ENCODE peak calls at places on chromosomes 2 and 18, in four cellular contexts. N is K562, I is HepG2, H is HCT116. Q is an unnamed sample.

GRCh38 chr2:235940330-235940729 is 227.9 kb downstream of the GBX2 start:
- DNase-seq in I (no peak), H (no peak), N (peak), Q (no peak)

GRCh38 chr2:10009271-10009810 is 34.0 kb upstream of the KLF11 start:
- DNase-seq in H (no peak), N (no peak), I (no peak), Q (no peak)

GRCh38 chr18:44096016-44096415 is 584.7 kb upstream of the SETBP1 start:
- DNase-seq in I (no peak), N (no peak), H (no peak), Q (no peak)

GRCh38 chr2:240395448-240395847 is 40.0 kb upstream of the GPC1 start:
- DNase-seq in N (no peak), H (no peak), I (no peak), Q (no peak)

GRCh38 chr18:10241571-10241970 is 212.9 kb upstream of the APCDD1 start:
- DNase-seq in N (no peak), I (no peak), H (no peak), Q (no peak)

GRCh38 chr18:37955201-37955600 is 389.6 kb upstream of the CELF4 start:
- DNase-seq in N (no peak), H (no peak), I (no peak), Q (no peak)

GRCh38 chr2:197804758-197805597 is 585 bp downstream of the PLCL1 start:
- DNase-seq in H (no peak), N (peak), I (no peak), Q (no peak)

GRCh38 chr2:46748121-46748520 is 167.5 kb downstream of the MCFD2 start:
- DNase-seq in H (no peak), I (no peak), N (no peak), Q (no peak)

GRCh38 chr2:28352104-28352503 is 40.6 kb upstream of the FOSL2 start:
- DNase-seq in N (no peak), H (no peak), I (no peak), Q (no peak)

GRCh38 chr2:120398961-120399888 is 53.3 kb downstream of the INHBB start:
- DNase-seq in H (peak), N (peak), I (peak), Q (peak)

GRCh38 chr2:143171817-143172216 is 42.6 kb downstream of the ARHGAP15 start:
- DNase-seq in H (no peak), I (no peak), N (no peak), Q (no peak)

GRCh38 chr2:178891265-178891958 is 84.2 kb upstream of the TTN start:
- DNase-seq in N (peak), I (peak), H (peak), Q (no peak)

GRCh38 chr2:24722141-24722790 is 70.9 kb downstream of the PTRHD1 start:
- DNase-seq in I (no peak), H (no peak), N (no peak), Q (no peak)

GRCh38 chr2:128422571-128422970 is 103.9 kb upstream of the HS6ST1 start:
- DNase-seq in N (no peak), I (no peak), H (no peak), Q (no peak)

GRCh38 chr2:157784169-157784822 is 91.8 kb downstream of the ACVR1 start:
- DNase-seq in H (no peak), I (no peak), N (peak), Q (no peak)

GRCh38 chr2:147843421-147843863 is 1.4 kb upstream of the ACVR2A start:
- DNase-seq in I (no peak), H (no peak), N (no peak), Q (no peak)

GRCh38 chr2:64639691-64640090 is 14.0 kb downstream of the SERTAD2 start:
- DNase-seq in N (no peak), H (no peak), I (no peak), Q (no peak)

GRCh38 chr18:73381361-73382031 is 513.7 kb upstream of the NETO1 start:
- DNase-seq in H (no peak), I (no peak), N (no peak), Q (no peak)

GRCh38 chr2:175418224-175418843 is 236.8 kb upstream of the ATP5MC3 start:
- DNase-seq in H (no peak), I (no peak), N (no peak), Q (no peak)

DNA sequence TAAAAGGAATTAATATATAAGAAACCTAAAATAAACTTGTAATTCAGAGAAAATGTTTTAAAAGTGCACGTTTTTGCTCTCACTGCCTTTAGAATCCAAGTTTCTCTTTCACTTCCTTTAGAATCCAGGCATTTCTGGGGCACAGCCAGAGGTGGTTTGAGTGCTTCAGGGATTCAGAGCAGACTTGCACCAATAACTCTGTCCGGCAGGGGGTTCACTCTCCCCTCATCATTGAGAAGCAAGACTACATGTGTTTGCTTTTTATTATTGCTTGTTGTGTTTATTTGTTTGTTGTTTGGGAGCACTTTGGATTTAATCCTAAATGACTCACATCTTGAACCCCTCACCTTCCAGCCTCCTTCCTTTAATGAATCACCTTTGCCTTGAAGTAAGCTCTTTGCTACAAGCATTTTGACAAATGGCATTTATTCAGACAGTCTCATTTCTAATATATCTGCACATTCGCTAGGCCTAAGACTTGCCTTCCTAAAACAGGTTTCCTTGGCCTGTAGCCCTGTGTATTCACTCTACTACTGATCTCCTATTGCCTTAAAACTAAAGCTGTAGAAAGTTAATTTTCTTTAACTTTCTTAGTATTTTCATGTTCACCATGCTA is 233.5 kb upstream of the ATP5MC3 start:
- DNase-seq in N (peak), I (peak), H (peak), Q (peak)
- TF ChIP-seq TCF7L2 in N (no peak), I (no peak), H (no peak), Q (no peak)

DNA sequence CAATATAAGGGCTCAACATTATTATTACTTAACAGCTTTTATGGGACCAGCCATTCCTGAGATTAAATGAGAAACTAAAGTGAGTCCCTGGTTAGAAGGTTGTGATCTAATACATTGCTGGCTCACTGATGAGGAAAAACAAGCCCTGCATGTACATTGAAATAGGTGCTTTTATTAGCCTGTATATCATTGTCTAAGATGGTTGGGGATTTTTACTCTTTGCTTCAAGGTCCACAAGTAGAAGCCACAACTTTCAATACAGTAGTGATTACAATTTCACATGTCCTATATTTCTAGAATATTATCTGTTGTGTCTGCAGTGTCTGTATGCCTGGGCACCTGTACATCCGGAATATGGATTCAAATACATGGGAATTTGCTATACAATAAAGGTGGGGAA is 104.1 kb upstream of the FZD5 start:
- DNase-seq in I (no peak), H (no peak), N (no peak), Q (no peak)
- TF ChIP-seq TCF7L2 in I (no peak), H (no peak), N (no peak), Q (no peak)

GRCh38 chr2:191385416-191386160 is 140.4 kb downstream of the MYO1B start:
- DNase-seq in H (no peak), N (no peak), I (no peak), Q (no peak)

GRCh38 chr2:191389288-191389687 is 144.1 kb downstream of the MYO1B start:
- DNase-seq in I (no peak), H (no peak), N (no peak), Q (no peak)

GRCh38 chr2:191384829-191385228 is 139.6 kb downstream of the MYO1B start:
- DNase-seq in H (no peak), N (no peak), I (no peak), Q (no peak)

GRCh38 chr2:191383486-191383885 is 138.3 kb downstream of the MYO1B start:
- DNase-seq in N (no peak), I (no peak), H (no peak), Q (no peak)

GRCh38 chr2:191386938-191387536 is 141.8 kb downstream of the MYO1B start:
- DNase-seq in I (no peak), H (no peak), N (no peak), Q (no peak)
- TF ChIP-seq TCF7L2 in I (no peak), H (no peak), N (no peak), Q (no peak)

DNA sequence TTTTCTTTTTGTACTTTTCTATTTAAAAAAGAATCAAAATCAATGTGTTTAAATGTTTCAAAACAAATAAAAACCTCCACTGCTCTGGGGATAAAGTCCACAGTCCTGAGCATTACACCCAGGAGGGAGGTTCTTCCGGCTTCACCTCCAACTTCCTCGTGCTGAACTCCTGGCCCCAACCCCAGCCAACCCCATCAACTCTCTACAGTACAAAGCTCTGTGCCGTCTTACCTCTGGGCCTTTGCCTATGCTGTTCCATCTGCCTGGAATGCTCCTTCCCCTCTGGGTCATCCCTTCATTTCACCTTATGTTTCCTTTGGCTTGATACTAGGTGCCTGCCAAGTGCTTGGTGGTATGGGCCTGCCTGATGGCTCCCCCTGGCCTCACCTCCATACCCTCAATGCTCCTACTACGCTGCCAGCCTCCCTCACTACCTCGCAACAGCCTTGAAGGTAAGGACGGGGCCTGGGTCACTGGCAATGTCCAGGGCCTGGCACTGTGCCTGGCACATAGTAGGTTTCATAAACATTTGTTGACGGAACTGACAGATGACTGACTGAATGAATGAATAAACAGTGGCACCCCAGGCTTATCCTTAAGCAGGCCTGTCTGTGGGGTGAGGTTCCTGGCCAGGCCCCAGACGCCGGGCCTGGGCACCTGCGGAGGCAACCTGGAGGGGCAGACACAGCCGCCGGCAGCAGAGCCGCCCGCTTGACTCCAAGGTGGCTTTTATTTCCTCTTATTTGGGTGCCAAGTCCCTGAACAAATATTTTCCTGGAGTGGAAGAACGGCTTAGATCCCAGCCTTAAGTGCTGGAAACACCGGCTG is 28.7 kb downstream of the SDC1 start:
- DNase-seq in N (no peak), H (no peak), I (peak), Q (no peak)
- TF ChIP-seq TCF7L2 in N (no peak), H (no peak), I (no peak), Q (no peak)

GRCh38 chr2:216294305-216294704 is 78.0 kb downstream of the MARCHF4 start:
- DNase-seq in I (no peak), N (no peak), H (no peak), Q (no peak)

GRCh38 chr2:216289470-216289869 is 82.8 kb downstream of the MARCHF4 start:
- DNase-seq in I (no peak), N (no peak), H (no peak), Q (no peak)

GRCh38 chr2:216287251-216287650 is 85.0 kb downstream of the MARCHF4 start:
- DNase-seq in N (no peak), H (no peak), I (peak), Q (no peak)

GRCh38 chr2:216292475-216292874 is 79.8 kb downstream of the MARCHF4 start:
- DNase-seq in H (no peak), I (no peak), N (no peak), Q (no peak)

GRCh38 chr2:216292886-216293291 is 79.4 kb downstream of the MARCHF4 start:
- DNase-seq in N (peak), I (no peak), H (no peak), Q (no peak)
- TF ChIP-seq TCF7L2 in N (no peak), I (no peak), H (no peak), Q (no peak)

GRCh38 chr2:165147201-165148045 is 56.4 kb downstream of the SCN3A start:
- DNase-seq in I (no peak), N (no peak), H (no peak), Q (no peak)
- TF ChIP-seq TCF7L2 in I (no peak), N (no peak), H (no peak), Q (no peak)

GRCh38 chr2:241741016-241741415 is 6.6 kb downstream of the D2HGDH start:
- DNase-seq in I (no peak), H (no peak), N (no peak), Q (no peak)
- TF ChIP-seq TCF7L2 in I (no peak), H (no peak), N (no peak), Q (no peak)

GRCh38 chr2:127100261-127101047 is 6.5 kb downstream of the BIN1 start:
- DNase-seq in H (no peak), N (peak), I (peak), Q (no peak)
- TF ChIP-seq TCF7L2 in H (no peak), N (no peak), I (no peak), Q (no peak)

GRCh38 chr2:63300835-63301234 is 250.2 kb downstream of the OTX1 start:
- DNase-seq in N (peak), H (peak), I (peak), Q (no peak)
- TF ChIP-seq TCF7L2 in N (no peak), H (no peak), I (no peak), Q (no peak)

GRCh38 chr18:22816266-22817176 is 116.6 kb upstream of the RBBP8 start:
- DNase-seq in I (peak), H (no peak), N (no peak), Q (no peak)

GRCh38 chr18:22822024-22822423 is 111.1 kb upstream of the RBBP8 start:
- DNase-seq in I (no peak), N (no peak), H (peak), Q (no peak)

GRCh38 chr18:22814329-22814703 is 118.8 kb upstream of the RBBP8 start:
- DNase-seq in I (no peak), H (no peak), N (no peak), Q (no peak)

GRCh38 chr18:22813648-22814328 is 119.3 kb upstream of the RBBP8 start:
- DNase-seq in H (no peak), I (peak), N (peak), Q (no peak)

DNA sequence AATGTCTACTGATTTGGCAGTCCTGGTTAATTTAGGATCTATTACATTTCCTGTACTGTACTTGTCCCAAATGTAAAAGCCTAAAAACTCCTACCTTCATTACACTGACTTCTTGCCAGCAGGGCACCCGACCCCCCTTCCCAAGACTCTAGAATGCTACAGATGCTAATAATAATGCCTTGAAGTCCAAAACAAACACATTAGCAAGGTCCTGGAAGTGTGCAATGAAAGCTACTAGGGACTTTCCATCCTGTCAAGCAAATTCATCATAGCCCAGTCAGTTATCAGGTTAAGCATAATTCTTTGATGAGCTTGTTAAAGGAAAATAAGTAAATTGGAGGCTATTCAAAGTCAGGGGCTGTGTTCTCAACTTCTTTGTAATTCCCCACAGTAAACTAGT is 115.3 kb upstream of the RBBP8 start:
- DNase-seq in N (no peak), I (no peak), H (no peak), Q (no peak)
- TF ChIP-seq TCF7L2 in N (no peak), I (no peak), H (no peak), Q (no peak)